ENCODE peak calls at places on chromosome X, in four cellular contexts. One of them, this sample, is unnamed.

GRCh38 chrX:111071542-111072277 is 24.3 kb upstream of the PAK3 start:
- DNase-seq in amygdala: no peak
- DNase-seq in retina: no peak
- DNase-seq in posterior cingulate gyrus: no peak
- DNase-seq in this sample: no peak

GRCh38 chrX:130055103-130055502 is 55.2 kb downstream of the ELF4 start:
- DNase-seq in posterior cingulate gyrus: no peak
- DNase-seq in retina: no peak
- DNase-seq in amygdala: no peak
- DNase-seq in this sample: no peak

GRCh38 chrX:18354369-18355329 is at the start of gene SCML2:
- DNase-seq in retina: peak
- DNase-seq in posterior cingulate gyrus: peak
- DNase-seq in amygdala: peak
- DNase-seq in this sample: peak

GRCh38 chrX:103343105-103343504 is 13.1 kb downstream of the TCEAL7 start:
- DNase-seq in posterior cingulate gyrus: no peak
- DNase-seq in amygdala: no peak
- DNase-seq in retina: no peak
- DNase-seq in this sample: peak

GRCh38 chrX:105190252-105190853 is 30.1 kb downstream of the TEX13A start:
- DNase-seq in retina: peak
- DNase-seq in posterior cingulate gyrus: no peak
- DNase-seq in amygdala: no peak
- DNase-seq in this sample: peak

GRCh38 chrX:69238153-69238959 is 73.1 kb upstream of the PJA1 start:
- DNase-seq in retina: peak
- DNase-seq in posterior cingulate gyrus: peak
- DNase-seq in amygdala: peak
- DNase-seq in this sample: peak

GRCh38 chrX:149145845-149146285 is 359.2 kb downstream of the IDS start:
- DNase-seq in amygdala: no peak
- DNase-seq in posterior cingulate gyrus: no peak
- DNase-seq in retina: no peak
- DNase-seq in this sample: no peak

GRCh38 chrX:112734250-112734649 is 54.5 kb upstream of the LHFPL1 start:
- DNase-seq in retina: no peak
- DNase-seq in posterior cingulate gyrus: peak
- DNase-seq in amygdala: no peak
- DNase-seq in this sample: no peak

GRCh38 chrX:154714925-154715324 is 36.0 kb downstream of the GAB3 start:
- DNase-seq in posterior cingulate gyrus: no peak
- DNase-seq in amygdala: no peak
- DNase-seq in retina: no peak
- DNase-seq in this sample: peak